ENCODE peak calls at places on chromosomes 7 and 10, in seven cellular contexts. D is sigmoid colon, Q is HepG2, Z is prostate gland, A is endothelial cell of umbilical vein, M is stomach, R is HCT116. L is an unnamed sample.
A peak's percentile ranks its signal among the peaks of the same experiment; 100 is the strongest.

GRCh38 chr10:113499066-113499465 is 53.8 kb upstream of the HABP2 start:
- DNase-seq in D (no peak), Q (no peak), Z (peak; percentile 38), A (no peak), M (no peak), R (no peak), L (no peak)

GRCh38 chr10:13187135-13187534 is 25.8 kb downstream of the MCM10 start:
- DNase-seq in D (no peak), Q (no peak), Z (no peak), A (no peak), M (no peak), R (no peak), L (no peak)

GRCh38 chr10:79253704-79254103 is 93.6 kb upstream of the PPIF start:
- DNase-seq in D (no peak), Q (no peak), Z (no peak), A (no peak), M (no peak), R (no peak), L (no peak)

GRCh38 chr10:81116201-81116600 is 578.5 kb downstream of the SH2D4B start:
- DNase-seq in D (no peak), Q (no peak), Z (no peak), A (no peak), M (no peak), R (no peak), L (no peak)

GRCh38 chr10:64571053-64571452 is 1049.9 kb downstream of the REEP3 start:
- DNase-seq in D (no peak), Q (no peak), Z (no peak), A (no peak), M (no peak), R (no peak), L (no peak)

GRCh38 chr10:71860243-71861029 is 9.4 kb upstream of the PSAP start:
- DNase-seq in D (peak; percentile 99), Q (peak; percentile 85), Z (peak; percentile 87), A (peak; percentile 98), M (peak; percentile 84), R (peak; percentile 94), L (peak; percentile 100)

GRCh38 chr7:86152926-86153325 is 490.8 kb upstream of the GRM3 start:
- DNase-seq in D (no peak), Q (no peak), Z (no peak), A (no peak), M (no peak), R (no peak), L (no peak)

GRCh38 chr10:126225672-126226007 is 162.6 kb downstream of the ADAM12 start:
- DNase-seq in D (no peak), Q (no peak), Z (no peak), A (no peak), M (no peak), R (no peak), L (no peak)

GRCh38 chr7:132778761-132779160 is 202.5 kb upstream of the PLXNA4 start:
- DNase-seq in D (no peak), Q (no peak), Z (no peak), A (no peak), M (no peak), R (no peak), L (no peak)

GRCh38 chr7:2614646-2615330 is 17.0 kb upstream of the TTYH3 start:
- DNase-seq in D (no peak), Q (no peak), Z (no peak), A (no peak), M (no peak), R (no peak), L (no peak)

GRCh38 chr10:79941585-79942210 is 7.2 kb downstream of the SFTPD start:
- DNase-seq in D (no peak), Q (no peak), Z (peak; percentile 2), A (no peak), M (no peak), R (no peak), L (peak; percentile 76)

GRCh38 chr7:29896685-29897411 is 90.5 kb downstream of the WIPF3 start:
- DNase-seq in D (no peak), Q (no peak), Z (no peak), A (no peak), M (no peak), R (no peak), L (no peak)

GRCh38 chr7:110839866-110840265 is 251.1 kb upstream of the LRRN3 start:
- DNase-seq in D (no peak), Q (peak; percentile 33), Z (no peak), A (peak; percentile 25), M (no peak), R (no peak), L (no peak)

GRCh38 chr10:10629512-10629911 is 388.2 kb upstream of the CELF2 start:
- DNase-seq in D (no peak), Q (no peak), Z (no peak), A (no peak), M (no peak), R (no peak), L (no peak)

GRCh38 chr10:58704226-58705200 is 191.8 kb downstream of the BICC1 start:
- DNase-seq in D (no peak), Q (no peak), Z (no peak), A (no peak), M (no peak), R (no peak), L (no peak)

GRCh38 chr7:120394595-120394994 is 121.6 kb downstream of the KCND2 start:
- DNase-seq in D (no peak), Q (no peak), Z (no peak), A (no peak), M (no peak), R (no peak), L (no peak)

GRCh38 chr7:732094-732541 is 5.0 kb upstream of the PRKAR1B start:
- DNase-seq in D (peak; percentile 79), Q (peak; percentile 86), Z (peak; percentile 71), A (peak; percentile 36), M (peak; percentile 87), R (peak; percentile 24), L (no peak)

GRCh38 chr10:107915277-107915634 is 750.8 kb upstream of the SORCS1 start:
- DNase-seq in D (no peak), Q (peak; percentile 4), Z (no peak), A (no peak), M (no peak), R (no peak), L (no peak)

GRCh38 chr7:139682136-139683013 is 95.4 kb downstream of the HIPK2 start:
- DNase-seq in D (no peak), Q (peak; percentile 61), Z (no peak), A (no peak), M (no peak), R (peak; percentile 61), L (no peak)

GRCh38 chr7:150993511-150993910 is 2.7 kb downstream of the NOS3 start:
- DNase-seq in D (peak; percentile 68), Q (no peak), Z (no peak), A (peak; percentile 88), M (no peak), R (no peak), L (no peak)

DNA sequence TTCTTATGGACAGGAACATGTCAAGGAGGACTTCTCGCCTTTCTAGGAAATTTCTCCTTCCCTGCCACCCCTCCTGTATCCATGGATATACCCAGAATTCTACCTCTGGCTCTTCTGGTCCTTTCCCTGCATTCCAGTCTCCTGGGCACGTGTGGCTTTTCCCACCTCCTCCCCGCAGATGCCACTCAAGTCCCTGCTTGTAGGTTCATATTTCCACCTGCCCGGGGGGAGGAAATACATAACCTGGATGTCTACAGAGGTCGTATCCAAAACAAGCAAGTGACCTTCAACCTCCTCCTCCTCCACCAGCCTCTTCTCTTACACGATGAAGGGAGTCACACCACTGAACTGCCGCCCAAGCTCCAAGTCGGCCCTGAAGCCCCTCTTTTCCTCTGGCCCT is 20.7 kb downstream of the FGFR2 start:
- DNase-seq in D (no peak), Q (no peak), Z (peak; percentile 34), A (no peak), M (no peak), R (no peak), L (no peak)
- TF ChIP-seq POLR2AphosphoS5 in D (no peak), Q (no peak), Z (peak; percentile 28), A (no peak), M (no peak), R (no peak), L (no peak)

GRCh38 chr10:46022978-46023702 is 7.3 kb downstream of the NCOA4 start:
- DNase-seq in D (peak; percentile 93), Q (peak; percentile 92), Z (peak; percentile 85), A (peak; percentile 95), M (peak; percentile 91), R (peak; percentile 74), L (no peak)
- TF ChIP-seq POLR2A in D (no peak), Q (peak; percentile 97), Z (peak; percentile 47), A (no peak), M (no peak), R (no peak), L (no peak)

DNA sequence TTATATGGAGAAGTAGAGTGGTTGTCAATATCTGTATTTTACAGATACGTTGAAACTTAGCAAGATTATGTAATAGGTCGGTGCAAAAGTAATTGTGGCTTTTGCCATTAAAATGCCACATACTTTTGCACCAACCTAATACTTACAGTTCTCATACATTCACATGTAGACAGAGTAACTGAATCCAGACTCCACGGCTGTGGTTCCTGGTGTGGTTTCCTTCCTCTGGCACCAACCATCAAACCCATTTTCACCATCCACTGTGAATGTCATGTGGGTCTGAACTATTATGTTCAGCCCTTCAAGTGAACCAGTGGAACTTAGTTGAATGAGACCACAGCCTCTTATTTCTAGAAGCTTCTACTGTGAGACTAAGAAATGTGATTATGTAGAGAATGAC is 31.5 kb upstream of the SLIT1 start:
- DNase-seq in D (no peak), Q (no peak), Z (no peak), A (peak; percentile 21), M (no peak), R (no peak), L (no peak)
- H3K4me1 ChIP-seq in D (no peaks in the 10 kb centered on the region), Q (peaks cover 8% of the 10 kb centered on the region), Z (no peaks in the 10 kb centered on the region), A (peaks cover 19% of the 10 kb centered on the region), M (no peaks in the 10 kb centered on the region), R (no peaks in the 10 kb centered on the region), L (no peaks in the 10 kb centered on the region)

DNA sequence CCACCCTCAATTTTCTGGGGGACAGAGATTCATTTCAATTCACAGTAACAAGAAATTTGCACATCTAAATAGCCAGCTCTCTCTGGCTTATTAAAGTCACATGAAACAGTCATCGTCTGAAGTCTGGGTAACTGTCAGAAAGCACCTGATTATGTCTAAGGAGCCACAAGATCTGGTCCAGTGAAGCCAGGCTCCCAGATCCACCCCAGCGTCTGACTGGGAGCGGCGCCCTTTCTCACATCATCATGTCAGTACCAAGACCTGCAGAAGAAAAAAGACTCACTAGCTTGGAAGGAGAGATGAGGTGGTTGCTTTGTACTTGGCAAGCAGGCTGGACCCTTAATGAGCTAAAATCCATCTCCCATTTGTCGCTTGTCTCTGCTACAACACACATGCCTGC is 58.5 kb downstream of the VOPP1 start:
- DNase-seq in D (no peak), Q (no peak), Z (no peak), A (no peak), M (no peak), R (no peak), L (no peak)
- TF ChIP-seq POLR2AphosphoS5 in D (no peak), Q (no peak), Z (no peak), A (no peak), M (no peak), R (no peak), L (no peak)

GRCh38 chr7:87625101-87625500 is 3.1 kb upstream of the RUNDC3B start:
- DNase-seq in D (no peak), Q (no peak), Z (no peak), A (no peak), M (no peak), R (no peak), L (no peak)

GRCh38 chr7:87627634-87627994 is 584 bp upstream of the RUNDC3B start:
- DNase-seq in D (peak; percentile 71), Q (no peak), Z (no peak), A (no peak), M (no peak), R (no peak), L (no peak)

GRCh38 chr7:87624628-87625027 is 3.6 kb upstream of the RUNDC3B start:
- DNase-seq in D (no peak), Q (no peak), Z (no peak), A (no peak), M (no peak), R (no peak), L (no peak)

GRCh38 chr7:87628780-87629569 is 777 bp downstream of the RUNDC3B start:
- DNase-seq in D (peak; percentile 64), Q (peak; percentile 20), Z (peak; percentile 9), A (peak; percentile 13), M (peak; percentile 27), R (peak; percentile 39), L (no peak)
- TF ChIP-seq POLR2A in D (no peak), Q (no peak), Z (no peak), A (no peak), M (no peak), R (no peak), L (no peak)

L was measured in vagina.